ENCODE peak calls at places on chromosomes 2 and 18, in four cellular contexts. M is left ventricle myocardium inferior, X is A549, C is GM13977. L is an unnamed sample.

GRCh38 chr2:136058951-136059530 is 58.9 kb downstream of the CXCR4 start:
- DNase-seq in M (no peak), X (no peak), C (no peak), L (no peak)

GRCh38 chr18:60018801-60019462 is 119.1 kb downstream of the PMAIP1 start:
- DNase-seq in M (no peak), X (no peak), C (no peak), L (no peak)

GRCh38 chr2:30422437-30422805 is 24.6 kb upstream of the LCLAT1 start:
- DNase-seq in M (peak; percentile 29), X (no peak), C (peak; percentile 47), L (no peak)

GRCh38 chr2:239935789-239936758 is 89.1 kb downstream of the NDUFA10 start:
- DNase-seq in M (peak; percentile 8), X (no peak), C (no peak), L (no peak)

GRCh38 chr2:176096986-176097819 is 2.4 kb upstream of the HOXD12 start:
- DNase-seq in M (peak; percentile 51), X (peak; percentile 81), C (peak; percentile 88), L (peak; percentile 84)

GRCh38 chr2:44934521-44934961 is 7.0 kb upstream of the SIX3 start:
- DNase-seq in M (no peak), X (no peak), C (peak; percentile 38), L (no peak)

GRCh38 chr2:9830685-9831410 is 12.4 kb upstream of the TAF1B start:
- DNase-seq in M (no peak), X (no peak), C (no peak), L (no peak)

GRCh38 chr2:120901213-120901612 is 165.5 kb downstream of the GLI2 start:
- DNase-seq in M (peak; percentile 10), X (no peak), C (no peak), L (peak; percentile 47)

GRCh38 chr2:12004713-12005112 is 258.3 kb downstream of the LPIN1 start:
- DNase-seq in M (no peak), X (no peak), C (no peak), L (no peak)

GRCh38 chr2:16635796-16636699 is 29.6 kb downstream of the CYRIA start:
- DNase-seq in M (no peak), X (no peak), C (peak; percentile 21), L (no peak)

GRCh38 chr2:216535454-216535995 is 36.9 kb downstream of the RPL37A start:
- DNase-seq in M (peak; percentile 74), X (no peak), C (no peak), L (peak; percentile 34)

GRCh38 chr2:24489942-24490673 is 946 bp upstream of the NCOA1 start:
- DNase-seq in M (no peak), X (peak; percentile 58), C (peak; percentile 24), L (peak; percentile 12)

GRCh38 chr2:224586127-224586702 is 1.1 kb upstream of the CUL3 start:
- DNase-seq in M (no peak), X (no peak), C (no peak), L (no peak)

GRCh38 chr2:28507806-28508764 is 12.2 kb downstream of the PLB1 start:
- DNase-seq in M (no peak), X (peak; percentile 33), C (no peak), L (no peak)

GRCh38 chr2:234292205-234292954 is 204.5 kb downstream of the ARL4C start:
- DNase-seq in M (no peak), X (no peak), C (peak; percentile 36), L (no peak)

GRCh38 chr2:204655101-204655500 is 109.8 kb downstream of the PARD3B start:
- DNase-seq in M (no peak), X (no peak), C (no peak), L (no peak)

GRCh38 chr2:58336416-58336815 is 95.3 kb upstream of the FANCL start:
- DNase-seq in M (no peak), X (no peak), C (no peak), L (peak; percentile 12)

GRCh38 chr2:90069290-90069894 is 1377.9 kb downstream of the RPIA start:
- DNase-seq in M (no peak), X (peak; percentile 26), C (peak; percentile 39), L (peak; percentile 57)

GRCh38 chr2:103754530-103754929 is 992.7 kb downstream of the TMEM182 start:
- DNase-seq in M (no peak), X (no peak), C (no peak), L (no peak)

GRCh38 chr2:104432972-104433371 is 420.9 kb upstream of the POU3F3 start:
- DNase-seq in M (no peak), X (no peak), C (no peak), L (no peak)

GRCh38 chr2:72862239-72862988 is 24.8 kb upstream of the SPR start:
- DNase-seq in M (peak; percentile 87), X (peak; percentile 97), C (peak; percentile 84), L (peak; percentile 95)

DNA sequence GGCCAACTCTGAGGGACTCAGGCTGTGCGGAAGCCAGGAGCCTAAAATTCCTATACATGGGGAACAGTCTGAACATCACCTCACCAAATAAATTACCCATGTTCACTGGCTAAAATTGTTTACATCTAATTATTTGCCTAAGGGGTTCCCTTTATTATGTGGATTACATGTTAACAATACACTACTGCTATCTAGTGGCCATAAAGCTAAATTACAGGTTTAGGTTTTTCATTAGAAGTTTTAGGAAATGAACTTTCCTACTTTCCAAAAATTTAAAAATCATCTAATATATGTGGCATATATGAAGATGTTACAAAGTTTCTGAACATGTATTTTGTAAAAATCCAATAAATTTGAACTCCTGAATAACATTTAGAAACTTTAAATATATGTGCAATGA is 40.3 kb downstream of the PLA2R1 start:
- DNase-seq in M (no peak), X (peak; percentile 8), C (peak; percentile 15), L (no peak)
- TF ChIP-seq CTCF in M (peak; percentile 19), X (peak; percentile 36), C (peak; percentile 45), L (peak; percentile 39)

GRCh38 chr18:42141439-42141838 is 186.4 kb downstream of the PIK3C3 start:
- DNase-seq in M (no peak), X (no peak), C (no peak), L (no peak)
- TF ChIP-seq CTCF in M (no peak), X (no peak), C (peak; percentile 17), L (no peak)

GRCh38 chr2:236607471-236608307 is 38.1 kb downstream of the ACKR3 start:
- DNase-seq in M (no peak), X (no peak), C (no peak), L (no peak)
- TF ChIP-seq CTCF in M (peak; percentile 16), X (no peak), C (peak; percentile 4), L (no peak)

GRCh38 chr2:161160226-161161073 is at the start of gene TANK:
- DNase-seq in M (peak; percentile 90), X (peak; percentile 81), C (peak; percentile 88), L (peak; percentile 83)
- TF ChIP-seq CTCF in M (no peak), X (no peak), C (no peak), L (no peak)

GRCh38 chr2:81550277-81550676 is 1245.7 kb upstream of the LRRTM1 start:
- DNase-seq in M (no peak), X (no peak), C (no peak), L (no peak)

GRCh38 chr2:81545626-81546025 is 1241.1 kb upstream of the LRRTM1 start:
- DNase-seq in M (no peak), X (no peak), C (no peak), L (no peak)

DNA sequence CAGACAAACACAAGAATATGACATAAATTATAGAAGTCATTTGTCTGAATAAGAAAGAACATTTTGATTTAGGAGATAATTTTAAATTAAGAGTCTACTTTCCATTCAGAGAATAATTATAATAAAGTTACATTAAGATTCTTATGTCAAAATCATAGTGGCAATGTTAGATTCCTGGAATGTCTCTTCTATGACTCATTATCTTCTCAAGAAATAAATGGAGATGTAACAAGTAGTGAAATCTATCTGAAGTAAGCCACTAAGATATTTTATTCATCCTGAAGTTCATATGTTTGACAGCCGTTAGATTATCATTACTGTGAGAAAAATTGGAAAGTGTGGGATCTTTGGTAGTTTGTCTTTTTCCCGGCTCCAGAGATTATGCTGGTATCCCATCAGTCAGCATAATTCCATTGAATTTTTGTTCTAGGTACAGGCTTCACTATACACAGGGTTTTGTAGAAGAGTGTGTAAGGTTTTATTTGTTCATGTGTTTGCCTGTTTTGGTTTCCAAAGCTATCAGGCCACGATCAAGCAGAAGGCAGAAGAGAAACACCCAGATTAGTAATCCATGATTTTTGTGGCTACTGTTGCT is 1246.6 kb upstream of the LRRTM1 start:
- DNase-seq in M (no peak), X (no peak), C (no peak), L (no peak)
- TF ChIP-seq CTCF in M (no peak), X (no peak), C (no peak), L (no peak)

DNA sequence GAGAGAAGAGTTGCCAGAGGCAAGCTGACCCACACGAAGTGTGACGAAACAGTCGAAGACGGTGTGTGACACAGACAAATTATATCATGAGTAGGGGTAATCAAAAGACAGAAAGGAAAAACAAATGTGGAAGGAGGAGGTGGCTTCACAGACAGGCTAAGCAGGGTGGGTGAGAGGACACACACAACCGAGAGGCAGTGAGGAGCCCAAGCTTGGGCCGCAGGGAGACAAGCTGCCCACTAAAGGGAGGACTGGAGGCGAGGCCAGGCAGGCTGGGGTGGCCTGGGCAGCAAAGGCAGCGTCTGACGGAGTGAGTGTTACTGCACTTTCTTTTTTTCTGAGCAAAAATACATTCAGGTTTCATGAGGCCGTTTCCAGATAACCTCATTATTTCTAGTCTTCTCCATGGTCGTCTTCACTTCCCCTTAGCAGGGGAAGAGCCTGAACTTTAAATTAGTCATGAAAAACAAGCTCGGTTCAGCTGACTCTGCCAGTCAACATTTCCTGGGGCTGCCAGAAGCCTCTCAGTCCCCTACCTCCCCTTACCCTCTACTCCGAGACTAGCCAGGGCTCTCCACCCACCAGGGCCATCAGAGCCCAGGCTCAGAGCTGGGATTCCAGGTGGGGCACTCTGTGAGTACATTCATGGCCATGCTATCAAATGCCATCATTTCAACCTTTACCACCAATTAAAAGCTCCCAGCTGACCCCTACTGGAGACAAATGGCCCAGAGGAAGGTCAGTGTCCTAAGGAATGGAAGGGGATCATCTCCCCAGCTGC is 13.8 kb upstream of the ZFP36L2 start:
- DNase-seq in M (no peak), X (peak; percentile 28), C (peak; percentile 68), L (no peak)
- TF ChIP-seq CTCF in M (peak; percentile 21), X (no peak), C (peak; percentile 36), L (no peak)

DNA sequence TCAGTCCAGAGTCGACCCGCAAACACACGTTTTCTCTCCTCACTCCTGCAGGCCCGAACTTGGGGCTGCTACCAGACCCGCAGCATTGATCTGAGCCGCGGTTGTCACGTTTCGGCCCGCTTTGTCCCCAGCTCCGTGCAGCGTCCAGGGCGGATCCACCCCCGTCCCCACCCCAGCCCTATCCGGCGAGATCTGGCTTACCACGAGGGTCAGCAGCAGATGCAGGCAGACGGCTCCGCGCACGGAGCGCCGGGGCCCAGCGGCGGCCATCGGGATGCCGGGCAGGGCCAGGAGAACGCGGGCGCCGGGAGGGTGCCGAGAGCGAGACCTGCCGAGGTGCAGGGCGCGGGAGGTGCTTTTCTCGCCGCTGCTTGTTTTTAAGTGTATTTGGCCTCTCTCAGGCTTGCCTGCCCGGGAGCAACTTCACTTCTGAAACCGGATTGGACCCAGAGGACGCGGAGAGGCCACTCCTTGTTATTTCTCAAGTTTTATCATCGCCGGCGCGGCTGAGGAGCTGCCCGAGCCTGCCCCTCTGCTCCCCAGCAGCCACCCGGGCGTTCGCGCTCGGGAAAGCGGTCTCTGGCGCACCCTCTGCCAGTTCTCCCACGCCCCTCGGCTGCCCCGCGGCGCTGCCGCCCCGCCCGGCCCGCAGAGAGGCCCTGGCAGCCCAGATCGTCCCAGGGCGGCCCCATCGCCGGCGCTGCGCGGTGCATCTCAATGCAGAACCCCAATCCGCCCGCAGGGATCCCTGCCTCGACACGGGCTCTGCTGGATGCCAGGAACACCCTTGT is at the start of gene DSC3:
- DNase-seq in M (no peak), X (peak; percentile 51), C (peak; percentile 45), L (peak; percentile 69)
- TF ChIP-seq CTCF in M (no peak), X (no peak), C (no peak), L (no peak)

GRCh38 chr2:182240862-182241371 is 185.9 kb downstream of the PDE1A start:
- DNase-seq in M (no peak), X (peak; percentile 5), C (peak; percentile 69), L (peak; percentile 25)
- TF ChIP-seq CTCF in M (peak; percentile 45), X (peak; percentile 53), C (peak; percentile 66), L (peak; percentile 39)